ENCODE peak calls at places on chromosomes 3 and 15, in seven cellular contexts. B is AG04450, L is foreskin fibroblast, E is testis, N is B cell, G is progenitor cell of endocrine pancreas, D is A549. V is an unnamed sample.

GRCh38 chr3:140568842-140569520 is 108.9 kb upstream of the TRIM42 start:
- DNase-seq in B (no peak), L (no peak), E (peak; percentile 66), N (no peak), G (no peak), D (no peak), V (no peak)

GRCh38 chr15:64813075-64813474 is 12.4 kb downstream of the PIF1 start:
- DNase-seq in B (no peak), L (peak; percentile 45), E (peak; percentile 84), N (no peak), G (no peak), D (peak; percentile 39), V (no peak)

GRCh38 chr3:32842987-32843386 is 25.2 kb downstream of the TRIM71 start:
- DNase-seq in B (no peak), L (no peak), E (no peak), N (no peak), G (no peak), D (no peak), V (no peak)

GRCh38 chr3:100603449-100603848 is 6.0 kb upstream of the ADGRG7 start:
- DNase-seq in B (no peak), L (peak; percentile 64), E (no peak), N (no peak), G (no peak), D (peak; percentile 59), V (no peak)

GRCh38 chr3:159852821-159853505 is 135.7 kb upstream of the IL12A start:
- DNase-seq in B (no peak), L (peak; percentile 60), E (no peak), N (no peak), G (no peak), D (no peak), V (no peak)

GRCh38 chr15:84911879-84912660 is 27.6 kb downstream of the SLC28A1 start:
- DNase-seq in B (peak; percentile 87), L (peak; percentile 97), E (peak; percentile 89), N (no peak), G (no peak), D (peak; percentile 96), V (no peak)

GRCh38 chr3:8319935-8320634 is 181.5 kb upstream of the LMCD1 start:
- DNase-seq in B (peak; percentile 8), L (peak; percentile 84), E (no peak), N (no peak), G (no peak), D (peak; percentile 20), V (no peak)

GRCh38 chr3:110343376-110343775 is 728.2 kb upstream of the NECTIN3 start:
- DNase-seq in B (no peak), L (peak; percentile 64), E (no peak), N (no peak), G (no peak), D (peak; percentile 55), V (no peak)

GRCh38 chr3:70982274-70982673 is 601.3 kb downstream of the FOXP1 start:
- DNase-seq in B (no peak), L (peak; percentile 47), E (no peak), N (no peak), G (no peak), D (no peak), V (no peak)

GRCh38 chr15:88992216-88992615 is 79.0 kb upstream of the MFGE8 start:
- DNase-seq in B (no peak), L (no peak), E (no peak), N (no peak), G (no peak), D (no peak), V (no peak)

GRCh38 chr3:105040026-105040622 is 326.6 kb upstream of the ALCAM start:
- DNase-seq in B (no peak), L (peak; percentile 5), E (no peak), N (no peak), G (no peak), D (no peak), V (no peak)

GRCh38 chr15:89209057-89209456 is 12.3 kb downstream of the RLBP1 start:
- DNase-seq in B (no peak), L (no peak), E (no peak), N (no peak), G (no peak), D (no peak), V (no peak)

GRCh38 chr3:115169808-115170207 is 22.7 kb upstream of the ZBTB20 start:
- DNase-seq in B (no peak), L (no peak), E (no peak), N (no peak), G (no peak), D (no peak), V (no peak)
- TF ChIP-seq CTCF in B (peak; percentile 5), L (no peak), E (no peak), N (peak; percentile 69), G (peak; percentile 10), D (peak; percentile 21), V (peak; percentile 53)

GRCh38 chr3:23872330-23872729 is 44.5 kb downstream of the NKIRAS1 start:
- DNase-seq in B (no peak), L (no peak), E (no peak), N (no peak), G (no peak), D (no peak), V (no peak)

GRCh38 chr3:23865595-23866396 is 51.0 kb downstream of the NKIRAS1 start:
- DNase-seq in B (no peak), L (peak; percentile 59), E (peak; percentile 44), N (no peak), G (no peak), D (peak; percentile 52), V (no peak)

GRCh38 chr3:23863060-23863459 is 53.7 kb downstream of the NKIRAS1 start:
- DNase-seq in B (no peak), L (no peak), E (no peak), N (no peak), G (no peak), D (no peak), V (no peak)

GRCh38 chr3:23864954-23865353 is 51.8 kb downstream of the NKIRAS1 start:
- DNase-seq in B (no peak), L (no peak), E (peak; percentile 78), N (no peak), G (no peak), D (no peak), V (no peak)

DNA sequence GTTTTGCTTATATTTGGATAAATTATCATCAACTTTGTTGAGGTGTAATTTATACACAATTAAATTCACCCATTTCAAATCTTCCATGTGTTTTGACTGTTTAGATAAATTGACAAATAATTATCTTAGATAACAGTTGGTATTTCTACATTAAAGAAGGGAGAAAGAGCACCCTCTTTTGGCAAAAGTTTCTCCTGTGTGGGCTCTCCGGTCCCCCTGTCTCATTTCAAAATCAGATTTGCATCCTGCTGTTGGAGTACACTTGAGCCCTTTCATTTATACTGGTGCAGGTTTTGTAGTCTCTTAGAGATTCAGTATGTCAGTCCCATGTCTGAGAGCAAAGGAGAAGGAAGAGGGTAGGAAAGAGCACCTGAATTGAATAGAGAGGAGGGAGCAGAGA is 49.4 kb downstream of the NKIRAS1 start:
- DNase-seq in B (no peak), L (no peak), E (no peak), N (no peak), G (no peak), D (no peak), V (no peak)
- TF ChIP-seq CTCF in B (no peak), L (no peak), E (no peak), N (no peak), G (peak; percentile 11), D (peak; percentile 35), V (no peak)

GRCh38 chr3:43644443-43644842 is 22.6 kb upstream of the ANO10 start:
- DNase-seq in B (no peak), L (no peak), E (no peak), N (no peak), G (no peak), D (no peak), V (no peak)

GRCh38 chr3:43632986-43633385 is 11.2 kb upstream of the ANO10 start:
- DNase-seq in B (no peak), L (no peak), E (no peak), N (no peak), G (no peak), D (no peak), V (no peak)

GRCh38 chr3:43641306-43642114 is 19.7 kb upstream of the ANO10 start:
- DNase-seq in B (no peak), L (peak; percentile 43), E (no peak), N (no peak), G (no peak), D (no peak), V (no peak)

GRCh38 chr3:43637702-43638101 is 15.9 kb upstream of the ANO10 start:
- DNase-seq in B (no peak), L (no peak), E (no peak), N (no peak), G (no peak), D (no peak), V (no peak)

DNA sequence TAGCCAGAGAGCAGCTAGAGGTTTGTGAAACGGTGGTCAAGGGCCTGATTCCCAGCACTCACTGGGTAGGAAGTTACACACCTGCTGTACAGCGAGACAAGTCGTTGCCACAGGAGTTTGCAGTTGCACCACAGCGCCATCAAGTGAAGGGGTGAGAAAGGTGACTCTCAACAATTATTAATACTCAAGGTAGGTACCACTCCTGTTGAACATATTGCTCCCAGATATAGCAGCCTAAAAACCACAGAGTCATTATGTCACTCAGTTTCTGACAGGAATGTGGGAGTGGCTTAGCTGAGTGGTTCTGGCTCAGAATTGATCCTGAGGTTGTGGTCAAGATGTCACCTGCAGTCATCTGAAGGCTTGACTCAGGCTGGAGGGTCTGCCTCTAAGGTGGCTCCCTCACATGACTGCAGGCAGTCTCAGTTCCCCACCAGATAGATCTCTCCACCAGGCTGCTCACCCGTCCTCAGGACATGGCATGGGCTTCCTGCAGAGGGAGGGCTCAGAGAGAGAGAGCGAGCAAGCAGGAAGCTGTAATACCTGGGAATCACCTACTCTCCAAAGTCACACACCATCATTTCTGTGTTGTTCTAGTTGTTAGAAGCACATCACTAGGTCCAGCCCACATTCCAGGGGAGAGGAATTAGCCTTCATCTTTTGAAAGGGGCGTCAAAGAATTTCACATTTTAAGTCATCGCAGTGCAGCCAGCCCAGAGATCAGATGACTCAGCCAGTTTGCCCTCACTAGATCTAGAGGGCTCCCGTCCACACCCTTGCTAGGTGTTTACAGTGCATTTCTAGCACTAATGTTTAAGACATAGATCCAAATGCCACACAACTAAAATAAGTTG is 17.0 kb upstream of the ANO10 start:
- DNase-seq in B (no peak), L (peak; percentile 34), E (no peak), N (no peak), G (no peak), D (peak; percentile 54), V (no peak)
- TF ChIP-seq CTCF in B (peak; percentile 3), L (no peak), E (no peak), N (no peak), G (no peak), D (peak; percentile 44), V (peak; percentile 15)

GRCh38 chr3:127824151-127824825 is 2.0 kb upstream of the MGLL start:
- DNase-seq in B (no peak), L (no peak), E (no peak), N (no peak), G (no peak), D (no peak), V (no peak)

GRCh38 chr3:127823590-127823857 is 1.2 kb upstream of the MGLL start:
- DNase-seq in B (no peak), L (no peak), E (no peak), N (no peak), G (no peak), D (no peak), V (no peak)

GRCh38 chr3:127822166-127822835 is at the start of gene MGLL:
- DNase-seq in B (no peak), L (peak; percentile 72), E (peak; percentile 34), N (no peak), G (no peak), D (peak; percentile 43), V (no peak)

GRCh38 chr3:127820871-127821853 is 1.2 kb downstream of the MGLL start:
- DNase-seq in B (no peak), L (peak; percentile 53), E (no peak), N (no peak), G (no peak), D (no peak), V (no peak)

GRCh38 chr3:127822836-127823589 is 698 bp upstream of the MGLL start:
- DNase-seq in B (no peak), L (peak; percentile 74), E (peak; percentile 53), N (no peak), G (peak; percentile 22), D (peak; percentile 50), V (no peak)
- TF ChIP-seq CTCF in B (no peak), L (no peak), E (peak; percentile 48), N (no peak), G (no peak), D (peak; percentile 15), V (no peak)

V was measured in natural killer cell.